ENCODE peak calls at places on chromosome 18, in eight cellular contexts. E, N, T, U, W, L, K and B are unnamed samples.

GRCh38 chr18:80175451-80176235 is 66.6 kb downstream of the ADNP2 start:
- DNase-seq in T (no peak), L (no peak), K (no peak), N (no peak), U (no peak), E (no peak), W (no peak), B (no peak)

GRCh38 chr18:32378705-32379104 is 92.0 kb downstream of the GAREM1 start:
- DNase-seq in N (no peak), L (peak; percentile 66), W (no peak), E (no peak), U (peak; percentile 61), T (peak; percentile 43), K (no peak), B (no peak)

GRCh38 chr18:33022370-33022769 is 249.5 kb upstream of the KLHL14 start:
- DNase-seq in E (peak; percentile 44), T (no peak), U (no peak), W (no peak), K (no peak), N (no peak), L (no peak), B (no peak)

GRCh38 chr18:4510160-4510559 is 55.1 kb upstream of the DLGAP1 start:
- DNase-seq in T (no peak), N (no peak), L (no peak), U (no peak), K (no peak), E (no peak), W (no peak), B (no peak)

GRCh38 chr18:3688682-3689081 is 238.7 kb downstream of the TGIF1 start:
- DNase-seq in W (peak; percentile 43), L (peak; percentile 57), E (no peak), U (peak; percentile 69), K (no peak), T (peak; percentile 94), N (peak; percentile 39), B (no peak)

GRCh38 chr18:44870631-44871502 is 190.2 kb downstream of the SETBP1 start:
- DNase-seq in U (no peak), E (no peak), W (no peak), K (no peak), N (no peak), L (no peak), T (no peak), B (no peak)

GRCh38 chr18:71902482-71902881 is 641.7 kb downstream of the CBLN2 start:
- DNase-seq in L (no peak), T (no peak), E (no peak), W (no peak), N (no peak), K (no peak), U (no peak), B (no peak)

GRCh38 chr18:10057401-10057800 is 143.6 kb downstream of the VAPA start:
- DNase-seq in N (no peak), W (no peak), U (no peak), T (no peak), L (no peak), E (no peak), K (no peak), B (no peak)

GRCh38 chr18:27685807-27686412 is 491.0 kb downstream of the CDH2 start:
- DNase-seq in U (peak; percentile 69), T (peak; percentile 74), L (peak; percentile 26), E (peak; percentile 74), W (no peak), K (no peak), N (peak; percentile 47), B (no peak)

GRCh38 chr18:23574611-23575308 is 11.5 kb downstream of the NPC1 start:
- DNase-seq in E (no peak), K (no peak), U (no peak), T (no peak), W (no peak), L (no peak), N (no peak), B (no peak)

GRCh38 chr18:3603460-3604259 is 153.7 kb downstream of the TGIF1 start:
- DNase-seq in U (peak; percentile 83), K (no peak), L (peak; percentile 92), E (peak; percentile 78), W (peak; percentile 82), N (peak; percentile 91), T (peak; percentile 98), B (no peak)

GRCh38 chr18:21823848-21824247 is 83.3 kb downstream of the MIB1 start:
- DNase-seq in N (no peak), W (no peak), U (no peak), T (no peak), E (no peak), K (no peak), L (no peak), B (no peak)

GRCh38 chr18:499351-500229 is 911 bp downstream of the COLEC12 start:
- DNase-seq in K (peak; percentile 52), E (no peak), L (peak; percentile 27), N (peak; percentile 33), U (peak; percentile 76), T (peak; percentile 83), W (no peak), B (no peak)

GRCh38 chr18:41226186-41226585 is 728.8 kb upstream of the PIK3C3 start:
- DNase-seq in U (no peak), E (no peak), T (peak; percentile 46), L (peak; percentile 70), N (no peak), K (no peak), W (no peak), B (peak; percentile 17)

GRCh38 chr18:79866889-79867574 is 69.3 kb downstream of the KCNG2 start:
- DNase-seq in W (no peak), L (peak; percentile 7), T (peak; percentile 57), E (no peak), N (no peak), K (no peak), U (no peak), B (no peak)

GRCh38 chr18:37383036-37383788 is 182.4 kb downstream of the CELF4 start:
- DNase-seq in U (no peak), L (no peak), W (peak; percentile 39), E (no peak), K (no peak), T (peak; percentile 54), N (no peak), B (no peak)

GRCh38 chr18:12336887-12337286 is 28.8 kb downstream of the TUBB6 start:
- DNase-seq in U (peak; percentile 29), E (no peak), K (no peak), N (no peak), T (peak; percentile 36), W (no peak), L (peak; percentile 68), B (no peak)

GRCh38 chr18:332721-333513 is 65.1 kb upstream of the THOC1 start:
- DNase-seq in W (no peak), K (no peak), T (no peak), U (no peak), E (no peak), N (no peak), L (no peak), B (no peak)

GRCh38 chr18:25233582-25234362 is 118.2 kb downstream of the ZNF521 start:
- DNase-seq in W (no peak), U (no peak), K (no peak), T (peak; percentile 78), L (no peak), N (no peak), E (no peak), B (no peak)

GRCh38 chr18:65725421-65726050 is 25.3 kb upstream of the CDH7 start:
- DNase-seq in T (no peak), U (peak; percentile 66), L (no peak), K (peak; percentile 67), N (peak; percentile 60), E (no peak), W (peak; percentile 75), B (no peak)

GRCh38 chr18:39561136-39561535 is 1995.5 kb upstream of the CELF4 start:
- DNase-seq in U (no peak), N (no peak), T (peak; percentile 11), W (no peak), K (no peak), L (no peak), E (no peak), B (no peak)

GRCh38 chr18:46723856-46724415 is 32.9 kb downstream of the ST8SIA5 start:
- DNase-seq in L (no peak), T (no peak), W (no peak), E (no peak), K (no peak), U (no peak), N (no peak), B (no peak)
- H2AFZ ChIP-seq in L (no peak overlapping the region), T (no peak overlapping the region), W (no peak overlapping the region), E (no peak overlapping the region), K (no peak overlapping the region), U (no peak overlapping the region), N (no peak overlapping the region), B (no peak overlapping the region)

DNA sequence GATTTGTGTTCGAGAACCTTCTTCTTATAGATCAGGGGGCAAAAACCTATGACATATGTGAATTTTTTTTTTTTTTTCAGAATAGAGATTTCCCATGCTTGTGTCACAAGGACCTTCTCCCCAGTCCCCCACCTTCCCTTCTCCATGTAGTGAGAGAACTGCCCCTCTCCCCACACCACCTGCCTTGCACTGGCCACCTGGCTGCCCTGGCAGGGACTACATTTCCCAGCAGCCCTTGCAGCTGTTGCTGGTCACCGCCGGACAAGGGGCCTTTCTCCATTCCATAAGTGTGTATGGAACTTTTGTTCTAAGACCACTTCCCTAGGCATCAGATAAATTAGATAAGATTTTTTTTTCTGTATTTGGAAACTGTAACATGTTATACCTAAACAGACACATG is 22.2 kb downstream of the MBP start:
- DNase-seq in T (no peak), E (no peak), L (no peak), K (peak; percentile 45), N (no peak), W (no peak), U (no peak), B (no peak)
- H3K79me2 ChIP-seq in T (no peaks in the 10 kb centered on the region), E (peaks cover 88% of the 10 kb centered on the region), L (peaks cover 72% of the 10 kb centered on the region), K (no peaks in the 10 kb centered on the region), N (no peaks in the 10 kb centered on the region), W (no peaks in the 10 kb centered on the region), U (peaks cover 4% of the 10 kb centered on the region), B (peaks cover 65% of the 10 kb centered on the region)

DNA sequence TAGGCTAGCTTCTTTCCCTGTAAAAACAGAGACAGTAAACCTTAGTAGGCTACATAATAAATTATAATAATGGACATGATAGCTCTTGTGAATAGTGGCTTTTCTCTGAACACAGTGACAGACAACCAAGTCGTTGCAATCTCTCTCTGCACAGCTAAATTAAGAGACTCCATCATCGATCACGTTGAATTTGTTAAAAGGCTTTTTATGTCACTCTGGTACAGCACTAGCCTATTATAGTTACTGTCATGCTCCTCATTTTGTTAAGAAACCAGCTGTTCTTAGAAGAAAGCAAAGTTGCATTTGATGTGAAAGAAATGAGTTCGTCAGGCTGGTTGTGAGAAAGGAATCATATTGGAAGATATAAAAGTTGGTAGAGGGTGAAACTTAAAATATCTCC is 50.3 kb upstream of the ARHGAP28 start:
- DNase-seq in E (no peak), K (no peak), L (no peak), W (no peak), U (no peak), T (no peak), N (no peak), B (no peak)
- H2AFZ ChIP-seq in E (no peak overlapping the region), K (no peak overlapping the region), L (no peak overlapping the region), W (no peak overlapping the region), U (no peak overlapping the region), T (no peak overlapping the region), N (no peak overlapping the region), B (no peak overlapping the region)

DNA sequence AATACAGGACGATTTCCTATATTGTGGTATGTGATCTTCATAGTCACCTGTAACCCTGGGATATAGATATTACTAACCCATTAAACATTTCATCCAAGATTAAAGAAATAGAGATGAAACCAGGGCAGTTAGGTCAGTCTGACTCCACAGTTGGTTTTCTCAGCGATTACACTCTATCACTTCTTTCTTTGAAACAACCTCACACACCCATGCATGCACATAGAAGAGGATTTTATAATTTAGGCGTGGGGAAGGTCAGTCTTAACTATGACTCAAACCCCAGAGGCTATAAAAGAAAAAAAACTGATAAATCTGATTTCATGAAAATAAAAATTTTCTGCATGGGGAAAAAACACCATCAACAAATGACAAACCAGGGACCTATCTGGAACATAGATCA is 54.2 kb downstream of the BCL2 start:
- DNase-seq in L (no peak), K (no peak), E (no peak), W (no peak), U (no peak), T (no peak), N (no peak), B (no peak)
- H3K79me2 ChIP-seq in L (no peaks in the 10 kb centered on the region), K (no peaks in the 10 kb centered on the region), E (peaks cover 97% of the 10 kb centered on the region), W (no peaks in the 10 kb centered on the region), U (no peaks in the 10 kb centered on the region), T (no peaks in the 10 kb centered on the region), N (no peaks in the 10 kb centered on the region), B (no peaks in the 10 kb centered on the region)